ENCODE peak calls at places on chromosomes 13 and 19, in ten cellular contexts. K is EH; H is stimulated activated naive CD8-positive, alpha-beta T cell treated with anti-CD3 and anti-CD28 coated beads, Interleukin-15, amount 100 ng/mL, for 72 hours; U is colonic mucosa; R is heart right ventricle; P is stimulated activated CD4-positive, alpha-beta T cell treated with anti-CD3 and anti-CD28 coated beads, Interleukin-4, amount 100 ng/mL, for 4 hours; F is fibroblast of lung; E is cardiac fibroblast; Z is dermis microvascular lymphatic vessel endothelial cell; M is activated CD8-positive, alpha-beta T cell treated with anti-CD3 and anti-CD28 coated beads for 36 hours. Y is an unnamed sample.

GRCh38 chr13:104140557-104140956 is 1074.3 kb upstream of the SLC10A2 start:
- DNase-seq in K (no peak), H (no peak), U (no peak), R (no peak), P (no peak), F (peak; percentile 5), E (no peak), Z (no peak), M (no peak), Y (no peak)

GRCh38 chr19:42122691-42123607 is 9.3 kb downstream of the POU2F2 start:
- DNase-seq in K (no peak), H (peak; percentile 81), U (no peak), R (no peak), P (peak; percentile 64), F (no peak), E (no peak), Z (no peak), M (peak; percentile 92), Y (no peak)

GRCh38 chr13:97540696-97541095 is 106.7 kb downstream of the RAP2A start:
- DNase-seq in K (no peak), H (no peak), U (no peak), R (no peak), P (no peak), F (peak; percentile 75), E (peak; percentile 62), Z (no peak), M (no peak), Y (no peak)

GRCh38 chr13:48232420-48233096 is 448 bp upstream of the ITM2B start:
- DNase-seq in K (peak; percentile 31), H (peak; percentile 35), U (peak; percentile 72), R (no peak), P (no peak), F (no peak), E (no peak), Z (no peak), M (peak; percentile 30), Y (peak; percentile 71)

GRCh38 chr19:31355330-31356289 is 6.4 kb upstream of the TSHZ3 start:
- DNase-seq in K (no peak), H (no peak), U (no peak), R (no peak), P (no peak), F (no peak), E (no peak), Z (no peak), M (peak; percentile 26), Y (peak; percentile 54)

GRCh38 chr19:4977299-4978174 is 8.6 kb downstream of the KDM4B start:
- DNase-seq in K (peak; percentile 97), H (no peak), U (no peak), R (peak; percentile 66), P (no peak), F (peak; percentile 90), E (peak; percentile 92), Z (no peak), M (no peak), Y (no peak)

GRCh38 chr19:10155834-10156233 is 36.1 kb upstream of the EIF3G start:
- DNase-seq in K (peak; percentile 9), H (no peak), U (no peak), R (no peak), P (no peak), F (peak; percentile 8), E (peak; percentile 13), Z (no peak), M (no peak), Y (no peak)

GRCh38 chr19:19305696-19306095 is 14.6 kb downstream of the SUGP1 start:
- DNase-seq in K (no peak), H (no peak), U (no peak), R (no peak), P (no peak), F (no peak), E (no peak), Z (no peak), M (no peak), Y (no peak)

GRCh38 chr19:14440049-14440448 is 6.9 kb downstream of the PKN1 start:
- DNase-seq in K (no peak), H (peak; percentile 78), U (peak; percentile 71), R (peak; percentile 80), P (peak; percentile 74), F (no peak), E (peak; percentile 23), Z (no peak), M (peak; percentile 89), Y (no peak)

GRCh38 chr19:5290336-5291262 is 50.0 kb downstream of the PTPRS start:
- DNase-seq in K (no peak), H (no peak), U (no peak), R (no peak), P (no peak), F (no peak), E (no peak), Z (no peak), M (no peak), Y (no peak)

GRCh38 chr19:53892981-53893325 is 11.0 kb downstream of the PRKCG start:
- DNase-seq in K (no peak), H (no peak), U (no peak), R (no peak), P (no peak), F (no peak), E (no peak), Z (no peak), M (no peak), Y (no peak)

GRCh38 chr19:48321372-48321621 is 4.1 kb upstream of the EMP3 start:
- DNase-seq in K (peak; percentile 93), H (peak; percentile 96), U (peak; percentile 100), R (peak; percentile 98), P (peak; percentile 92), F (peak; percentile 75), E (peak; percentile 96), Z (peak; percentile 67), M (peak; percentile 100), Y (no peak)

GRCh38 chr13:51819544-51819943 is 15.6 kb upstream of the DHRS12 start:
- DNase-seq in K (no peak), H (no peak), U (no peak), R (no peak), P (no peak), F (no peak), E (no peak), Z (no peak), M (no peak), Y (no peak)

GRCh38 chr19:18596752-18597157 is 8.2 kb downstream of the REX1BD start:
- DNase-seq in K (peak; percentile 17), H (no peak), U (peak; percentile 66), R (peak; percentile 60), P (no peak), F (peak; percentile 32), E (peak; percentile 43), Z (no peak), M (peak; percentile 42), Y (peak; percentile 91)

GRCh38 chr13:36038785-36039415 is 92.3 kb downstream of the DCLK1 start:
- DNase-seq in K (peak; percentile 19), H (no peak), U (no peak), R (no peak), P (no peak), F (peak; percentile 4), E (no peak), Z (no peak), M (no peak), Y (no peak)

GRCh38 chr13:23744315-23744714 is 144.9 kb downstream of the MIPEP start:
- DNase-seq in K (no peak), H (no peak), U (no peak), R (no peak), P (no peak), F (no peak), E (no peak), Z (no peak), M (no peak), Y (no peak)

GRCh38 chr13:51518847-51519246 is 65.4 kb upstream of the WDFY2 start:
- DNase-seq in K (peak; percentile 71), H (peak; percentile 26), U (no peak), R (no peak), P (no peak), F (no peak), E (no peak), Z (no peak), M (peak; percentile 55), Y (no peak)

GRCh38 chr19:48859711-48860572 is 8.5 kb downstream of the PLEKHA4 start:
- DNase-seq in K (no peak), H (peak; percentile 32), U (peak; percentile 57), R (no peak), P (no peak), F (no peak), E (no peak), Z (no peak), M (peak; percentile 50), Y (no peak)

GRCh38 chr19:45376045-45376724 is 5.8 kb upstream of the ERCC2 start:
- DNase-seq in K (peak; percentile 99), H (no peak), U (no peak), R (no peak), P (no peak), F (peak; percentile 73), E (peak; percentile 98), Z (peak; percentile 68), M (no peak), Y (no peak)

GRCh38 chr13:79525458-79525857 is 44.5 kb downstream of the NDFIP2 start:
- DNase-seq in K (peak; percentile 15), H (no peak), U (no peak), R (no peak), P (no peak), F (no peak), E (no peak), Z (peak; percentile 85), M (peak; percentile 31), Y (no peak)

GRCh38 chr19:13841339-13842293 is 35.3 kb upstream of the NANOS3 start:
- DNase-seq in K (peak; percentile 55), H (peak; percentile 53), U (peak; percentile 82), R (no peak), P (no peak), F (no peak), E (peak; percentile 49), Z (no peak), M (no peak), Y (no peak)

GRCh38 chr19:48728882-48729645 is 9.5 kb upstream of the MAMSTR start:
- DNase-seq in K (no peak), H (no peak), U (no peak), R (no peak), P (no peak), F (no peak), E (no peak), Z (no peak), M (no peak), Y (no peak)

GRCh38 chr13:41199061-41199460 is 4.7 kb upstream of the KBTBD7 start:
- DNase-seq in K (no peak), H (no peak), U (no peak), R (no peak), P (no peak), F (no peak), E (no peak), Z (no peak), M (no peak), Y (no peak)

GRCh38 chr19:8678244-8678807 is 20.3 kb downstream of the ACTL9 start:
- DNase-seq in K (no peak), H (no peak), U (no peak), R (no peak), P (no peak), F (no peak), E (no peak), Z (no peak), M (no peak), Y (no peak)

GRCh38 chr19:47257411-47258169 is 1.3 kb downstream of the CCDC9 start:
- DNase-seq in K (no peak), H (no peak), U (no peak), R (no peak), P (no peak), F (no peak), E (no peak), Z (no peak), M (peak; percentile 33), Y (no peak)

GRCh38 chr13:68473834-68474326 is 1243.7 kb upstream of the PCDH9 start:
- DNase-seq in K (no peak), H (no peak), U (no peak), R (no peak), P (no peak), F (no peak), E (no peak), Z (no peak), M (no peak), Y (no peak)

GRCh38 chr13:31221057-31221456 is 21.3 kb downstream of the B3GLCT start:
- DNase-seq in K (no peak), H (no peak), U (no peak), R (no peak), P (no peak), F (no peak), E (no peak), Z (no peak), M (no peak), Y (no peak)

GRCh38 chr19:28424041-28424440 is 788.9 kb downstream of the UQCRFS1 start:
- DNase-seq in K (no peak), H (no peak), U (no peak), R (no peak), P (no peak), F (no peak), E (no peak), Z (no peak), M (no peak), Y (no peak)